ENCODE peak calls at places on chromosome 18, in five cellular contexts. H is PC-3, P is MM.1S, I is HCT116, E is hepatocyte. B is an unnamed sample.

GRCh38 chr18:22335644-22336275 is 82.0 kb downstream of the CTAGE1 start:
- DNase-seq in I (no peak), E (no peak), P (no peak), H (no peak), B (no peak)

GRCh38 chr18:4455113-4455811 is at the start of gene DLGAP1:
- DNase-seq in E (peak; percentile 84), P (peak; percentile 28), H (peak; percentile 17), I (no peak), B (no peak)

GRCh38 chr18:34787931-34788532 is 77.9 kb downstream of the DTNA start:
- DNase-seq in P (peak; percentile 69), I (peak; percentile 59), H (peak; percentile 58), E (peak; percentile 80), B (no peak)

GRCh38 chr18:56789004-56789888 is 138.1 kb downstream of the WDR7 start:
- DNase-seq in P (peak; percentile 50), I (peak; percentile 23), E (peak; percentile 52), H (peak; percentile 68), B (peak; percentile 5)

GRCh38 chr18:78595453-78595852 is 384.2 kb upstream of the SALL3 start:
- DNase-seq in E (no peak), P (no peak), H (no peak), I (no peak), B (no peak)

GRCh38 chr18:11955299-11956029 is 25.8 kb upstream of the IMPA2 start:
- DNase-seq in I (no peak), P (no peak), H (peak; percentile 93), E (peak; percentile 88), B (no peak)

GRCh38 chr18:79613186-79613931 is 66.2 kb upstream of the CTDP1 start:
- DNase-seq in H (no peak), E (no peak), P (no peak), I (no peak), B (no peak)

GRCh38 chr18:7221424-7222155 is 9.3 kb upstream of the LRRC30 start:
- DNase-seq in P (peak; percentile 57), I (peak; percentile 16), H (peak; percentile 81), E (peak; percentile 79), B (peak; percentile 32)

GRCh38 chr18:3692113-3692621 is 242.2 kb downstream of the TGIF1 start:
- DNase-seq in H (no peak), I (no peak), P (no peak), E (no peak), B (no peak)

GRCh38 chr18:28095041-28095440 is 81.9 kb downstream of the CDH2 start:
- DNase-seq in E (no peak), P (no peak), I (no peak), H (peak; percentile 29), B (no peak)

GRCh38 chr18:41940506-41941215 is 14.4 kb upstream of the PIK3C3 start:
- DNase-seq in P (no peak), E (peak; percentile 49), I (no peak), H (peak; percentile 56), B (no peak)

GRCh38 chr18:76461692-76462325 is 33.2 kb downstream of the ZNF516 start:
- DNase-seq in H (no peak), P (no peak), E (no peak), I (no peak), B (no peak)

GRCh38 chr18:76462326-76462694 is 32.7 kb downstream of the ZNF516 start:
- DNase-seq in E (no peak), I (no peak), P (no peak), H (no peak), B (no peak)

GRCh38 chr18:76460482-76460881 is 34.6 kb downstream of the ZNF516 start:
- DNase-seq in E (no peak), P (no peak), H (no peak), I (no peak), B (no peak)

GRCh38 chr18:76459687-76460350 is 35.2 kb downstream of the ZNF516 start:
- DNase-seq in P (no peak), H (peak; percentile 93), E (peak; percentile 64), I (peak; percentile 15), B (peak; percentile 96)

DNA sequence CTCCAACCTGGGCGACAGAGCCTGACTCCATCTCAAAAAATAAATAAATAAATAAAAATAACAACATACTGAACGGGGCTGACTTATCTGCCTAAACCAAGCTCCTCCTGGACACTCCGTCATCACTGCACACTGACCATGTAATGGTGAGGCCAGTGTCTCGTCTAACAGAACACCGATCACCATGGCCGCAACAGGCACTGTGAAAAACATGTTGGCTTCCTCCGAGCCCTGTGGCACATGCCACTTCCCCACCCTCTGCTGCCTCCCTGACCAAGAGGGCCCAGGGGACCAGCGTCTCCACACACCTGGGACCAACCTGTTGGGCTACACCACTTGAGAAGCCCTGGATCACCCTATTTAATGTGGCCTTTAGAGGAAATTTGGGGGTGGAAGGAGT is 33.9 kb downstream of the ZNF516 start:
- DNase-seq in E (no peak), P (no peak), H (no peak), I (no peak), B (no peak)
- H3K4me1 ChIP-seq in E (peaks cover 23% of the 10 kb centered on the region), P (no peaks in the 10 kb centered on the region), H (peaks cover 15% of the 10 kb centered on the region), I (peaks cover 25% of the 10 kb centered on the region), B (peaks cover 23% of the 10 kb centered on the region)

GRCh38 chr18:44733069-44733753 is 52.5 kb downstream of the SETBP1 start:
- DNase-seq in I (no peak), P (no peak), H (peak; percentile 76), E (no peak), B (peak; percentile 88)
- H4K20me1 ChIP-seq in I (no peaks in the 10 kb centered on the region), P (no peaks in the 10 kb centered on the region), H (no peaks in the 10 kb centered on the region), E (peaks cover 7% of the 10 kb centered on the region), B (no peaks in the 10 kb centered on the region)

GRCh38 chr18:67475673-67476072 is 40.8 kb downstream of the DSEL start:
- DNase-seq in H (no peak), E (no peak), P (no peak), I (no peak), B (no peak)
- H3K4me1 ChIP-seq in H (no peaks in the 10 kb centered on the region), E (no peaks in the 10 kb centered on the region), P (no peaks in the 10 kb centered on the region), I (no peaks in the 10 kb centered on the region), B (no peaks in the 10 kb centered on the region)

GRCh38 chr18:14089781-14090180 is 42.5 kb downstream of the ZNF519 start:
- DNase-seq in I (no peak), P (no peak), H (peak; percentile 35), E (no peak), B (no peak)
- H4K20me1 ChIP-seq in I (no peaks in the 10 kb centered on the region), P (no peaks in the 10 kb centered on the region), H (no peaks in the 10 kb centered on the region), E (no peaks in the 10 kb centered on the region), B (no peaks in the 10 kb centered on the region)

GRCh38 chr18:62342884-62343283 is 17.8 kb downstream of the TNFRSF11A start:
- DNase-seq in I (no peak), P (no peak), H (no peak), E (no peak), B (no peak)
- H3K4me1 ChIP-seq in I (peaks cover 24% of the 10 kb centered on the region), P (no peaks in the 10 kb centered on the region), H (peaks cover 25% of the 10 kb centered on the region), E (peaks cover 8% of the 10 kb centered on the region), B (peaks cover 6% of the 10 kb centered on the region)

DNA sequence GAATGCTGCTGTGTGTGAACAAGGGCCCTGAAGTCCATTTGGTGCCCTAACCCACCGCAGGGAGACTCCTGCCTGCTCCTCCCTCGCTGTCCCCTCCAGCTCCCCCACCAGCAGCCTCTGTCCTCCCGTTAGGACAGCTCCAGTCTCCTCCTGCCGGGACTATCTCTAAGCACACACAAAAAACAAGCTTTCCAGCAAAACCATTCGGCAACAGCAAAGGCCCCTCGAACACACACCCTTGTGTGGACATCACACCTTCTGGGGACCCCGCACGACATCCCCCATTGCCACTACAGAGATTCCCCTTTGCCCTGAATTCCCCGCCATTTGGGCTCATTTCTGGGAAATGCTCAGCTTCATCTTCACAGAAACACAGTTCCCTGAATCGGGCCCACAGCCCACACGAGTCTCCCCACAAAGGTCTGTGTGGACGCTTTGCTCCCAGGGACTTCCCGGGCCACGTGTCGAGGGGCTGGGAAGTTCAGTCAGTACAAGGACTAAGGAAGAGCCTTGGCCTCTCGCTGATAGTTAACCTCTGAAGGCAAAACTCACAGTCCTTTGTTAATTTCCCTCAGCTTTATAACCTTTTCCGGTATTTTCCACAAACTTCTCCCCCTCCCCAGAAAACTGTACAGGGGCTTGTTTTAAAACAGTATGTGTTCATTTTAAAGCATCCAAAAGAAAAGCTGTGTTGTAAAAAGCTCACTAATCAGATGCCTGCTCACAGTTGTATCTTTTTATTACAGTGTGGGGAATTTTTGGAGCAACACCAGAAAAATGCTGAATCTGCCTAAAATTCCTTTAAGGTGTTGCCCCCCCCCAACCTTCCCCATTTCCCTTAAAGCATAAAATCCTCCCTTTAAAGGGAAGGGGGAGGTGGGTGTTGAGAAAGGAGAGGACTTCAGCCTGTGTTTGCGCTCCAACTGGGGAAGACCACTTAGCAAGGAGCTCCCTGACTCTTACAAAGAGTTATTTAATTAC is 25.9 kb downstream of the SMAD7 start:
- DNase-seq in H (no peak), P (no peak), E (no peak), I (no peak), B (no peak)
- H4K20me1 ChIP-seq in H (no peaks in the 10 kb centered on the region), P (no peaks in the 10 kb centered on the region), E (peaks cover 84% of the 10 kb centered on the region), I (no peaks in the 10 kb centered on the region), B (peaks cover 3% of the 10 kb centered on the region)

DNA sequence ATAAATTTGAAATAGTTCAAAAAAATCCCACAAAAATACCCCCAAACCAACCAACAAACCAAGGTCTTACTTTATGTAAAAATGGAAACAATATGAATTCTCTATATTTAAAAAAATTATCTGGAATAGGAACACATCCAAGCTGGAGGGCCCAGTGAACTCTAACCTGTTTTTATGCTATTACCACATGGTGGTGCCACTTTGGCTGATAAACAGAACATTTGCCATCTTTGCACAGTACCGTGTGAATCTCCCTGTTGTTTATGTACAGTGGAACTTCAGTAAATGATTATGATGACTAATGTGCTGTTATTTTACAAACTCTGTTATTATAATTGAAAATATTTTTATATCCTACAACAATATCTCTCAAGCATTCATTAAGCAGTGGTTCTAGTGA is 145.3 kb upstream of the SMAD7 start:
- DNase-seq in I (no peak), H (no peak), P (no peak), E (no peak), B (no peak)
- H3K4me1 ChIP-seq in I (peaks cover 4% of the 10 kb centered on the region), H (peaks cover 30% of the 10 kb centered on the region), P (no peaks in the 10 kb centered on the region), E (peaks cover 24% of the 10 kb centered on the region), B (peaks cover 5% of the 10 kb centered on the region)

GRCh38 chr18:32095571-32096229 is 4.0 kb downstream of the RNF138 start:
- DNase-seq in E (no peak), H (no peak), P (no peak), I (no peak), B (no peak)

GRCh38 chr18:32093106-32093511 is 1.4 kb downstream of the RNF138 start:
- DNase-seq in I (no peak), P (peak; percentile 51), E (peak; percentile 69), H (peak; percentile 34), B (no peak)

GRCh38 chr18:32093523-32093922 is 1.8 kb downstream of the RNF138 start:
- DNase-seq in P (no peak), E (peak; percentile 28), I (no peak), H (peak; percentile 3), B (no peak)

GRCh38 chr18:32096936-32097335 is 5.3 kb downstream of the RNF138 start:
- DNase-seq in H (no peak), P (no peak), I (no peak), E (no peak), B (no peak)

DNA sequence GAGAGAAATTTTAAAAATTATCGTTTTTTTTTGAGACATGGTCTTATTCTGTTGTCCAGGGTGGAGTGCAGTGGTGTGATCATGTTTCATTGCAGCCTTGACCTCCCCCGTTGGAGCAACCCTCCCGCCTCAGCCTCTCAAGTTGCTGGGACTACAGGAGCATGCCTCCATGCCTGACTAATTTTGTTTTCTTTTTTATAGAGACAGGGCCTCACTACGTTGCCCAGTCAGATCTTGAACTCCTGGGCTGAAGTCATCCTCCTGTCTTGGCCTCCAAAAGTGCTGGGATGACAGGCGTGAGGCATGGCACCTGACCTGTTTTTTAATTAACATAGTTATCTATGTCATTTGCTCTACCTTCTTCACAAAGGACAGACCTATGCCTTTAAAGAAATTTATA is 3.5 kb downstream of the RNF138 start:
- DNase-seq in P (no peak), I (no peak), E (no peak), H (no peak), B (no peak)
- H4K20me1 ChIP-seq in P (peaks cover 27% of the 10 kb centered on the region), I (peaks cover 21% of the 10 kb centered on the region), E (peaks cover 27% of the 10 kb centered on the region), H (peaks cover 4% of the 10 kb centered on the region), B (peaks cover 2% of the 10 kb centered on the region)

GRCh38 chr18:31227497-31228229 is 65.0 kb upstream of the DSC1 start:
- DNase-seq in I (no peak), P (no peak), H (no peak), E (no peak), B (no peak)
- H3K4me1 ChIP-seq in I (peaks cover 50% of the 10 kb centered on the region), P (no peaks in the 10 kb centered on the region), H (peaks cover 17% of the 10 kb centered on the region), E (no peaks in the 10 kb centered on the region), B (peaks cover 18% of the 10 kb centered on the region)

B was measured in keratinocyte.